ENCODE peak calls at places on chromosomes 6 and 20, in four cellular contexts. W, U, M and Z are unnamed samples.

GRCh38 chr6:92757926-92758325 is 661.4 kb downstream of the EPHA7 start:
- DNase-seq in U (no peak), M (no peak), W (no peak), Z (no peak)

GRCh38 chr6:158911746-158912158 is 88.2 kb downstream of the RSPH3 start:
- DNase-seq in U (no peak), W (no peak), M (peak; percentile 16), Z (peak; percentile 19)

GRCh38 chr6:52388790-52389189 is 26.8 kb downstream of the PAQR8 start:
- DNase-seq in M (no peak), U (no peak), W (no peak), Z (no peak)

GRCh38 chr6:18293192-18293904 is 29.0 kb upstream of the DEK start:
- DNase-seq in U (no peak), W (no peak), M (no peak), Z (no peak)

GRCh38 chr6:34230653-34231351 is 5.9 kb upstream of the HMGA1 start:
- DNase-seq in U (no peak), M (no peak), W (no peak), Z (no peak)

GRCh38 chr20:54257090-54257816 is 49.4 kb downstream of the PFDN4 start:
- DNase-seq in W (no peak), M (no peak), U (no peak), Z (no peak)

GRCh38 chr6:169169375-169169774 is 84.3 kb downstream of the THBS2 start:
- DNase-seq in M (no peak), W (no peak), U (no peak), Z (no peak)

GRCh38 chr6:159691133-159691962 is 1.7 kb downstream of the SOD2 start:
- DNase-seq in U (no peak), W (peak; percentile 50), M (no peak), Z (no peak)

GRCh38 chr6:166258854-166259276 is 49.3 kb downstream of the PRR18 start:
- DNase-seq in W (no peak), U (no peak), M (peak; percentile 33), Z (no peak)

GRCh38 chr6:139030539-139030938 is 2.0 kb downstream of the ABRACL start:
- DNase-seq in U (no peak), M (no peak), W (no peak), Z (no peak)

GRCh38 chr6:95518630-95519227 is 58.6 kb upstream of the MANEA start:
- DNase-seq in W (no peak), M (no peak), U (no peak), Z (no peak)

GRCh38 chr6:148309301-148309700 is 33.3 kb upstream of the SASH1 start:
- DNase-seq in W (no peak), U (no peak), M (no peak), Z (no peak)

GRCh38 chr6:130934848-130935585 is 107.8 kb downstream of the SMLR1 start:
- DNase-seq in W (no peak), M (no peak), U (no peak), Z (no peak)

GRCh38 chr6:163355471-163355991 is 59.0 kb upstream of the QKI start:
- DNase-seq in U (peak; percentile 86), W (no peak), M (no peak), Z (no peak)

GRCh38 chr6:94673251-94673650 is 904.1 kb upstream of the MANEA start:
- DNase-seq in U (no peak), W (no peak), M (no peak), Z (no peak)

GRCh38 chr6:123771126-123771525 is 32.5 kb upstream of the NKAIN2 start:
- DNase-seq in W (no peak), M (no peak), U (no peak), Z (no peak)

GRCh38 chr6:164854526-164854925 is 454.9 kb downstream of the C6orf118 start:
- DNase-seq in M (no peak), W (no peak), U (no peak), Z (no peak)

GRCh38 chr6:107419747-107420146 is 39.6 kb downstream of the PDSS2 start:
- DNase-seq in M (no peak), U (no peak), W (no peak), Z (no peak)

GRCh38 chr6:169935348-169935718 is 183.9 kb downstream of the ERMARD start:
- DNase-seq in U (no peak), W (no peak), M (no peak), Z (no peak)

GRCh38 chr6:136774228-136775041 is 17.8 kb downstream of the MAP3K5 start:
- DNase-seq in U (no peak), W (no peak), M (no peak), Z (no peak)

GRCh38 chr20:34880095-34880680 is 3.8 kb downstream of the ACSS2 start:
- DNase-seq in U (no peak), M (no peak), W (no peak), Z (no peak)

GRCh38 chr6:160258346-160259142 is at the start of gene SLC22A2:
- DNase-seq in W (no peak), M (no peak), U (no peak), Z (no peak)

GRCh38 chr6:44621846-44622245 is 234.3 kb downstream of the CDC5L start:
- DNase-seq in U (no peak), W (no peak), M (no peak), Z (no peak)

GRCh38 chr6:3292431-3293197 is 33.9 kb downstream of the PSMG4 start:
- DNase-seq in W (no peak), M (no peak), U (no peak), Z (no peak)

GRCh38 chr6:6534399-6534798 is 54.1 kb upstream of the LY86 start:
- DNase-seq in U (no peak), W (no peak), M (no peak), Z (no peak)

GRCh38 chr6:108958900-108959770 is 110.9 kb downstream of the ARMC2 start:
- DNase-seq in U (no peak), M (no peak), W (no peak), Z (no peak)

GRCh38 chr6:9121551-9121950 is 686.2 kb upstream of the SLC35B3 start:
- DNase-seq in U (no peak), M (no peak), W (no peak), Z (no peak)

GRCh38 chr20:11067359-11067758 is 393.6 kb upstream of the JAG1 start:
- DNase-seq in W (no peak), M (no peak), U (no peak), Z (no peak)

GRCh38 chr6:5968817-5969726 is 37.7 kb downstream of the NRN1 start:
- DNase-seq in W (no peak), U (peak; percentile 82), M (no peak), Z (no peak)

GRCh38 chr6:16540804-16541752 is 220.2 kb downstream of the ATXN1 start:
- DNase-seq in W (no peak), U (peak; percentile 73), M (no peak), Z (no peak)